ENCODE peak calls at places on chromosomes 3 and 15, in four cellular contexts. One of them, this sample, is unnamed.

GRCh38 chr3:100802126-100802525 is 92.8 kb downstream of the TFG start:
- DNase-seq in neuronal stem cell: no peak
- DNase-seq in mesenchymal stem cell: peak
- DNase-seq in H1: no peak
- DNase-seq in this sample: no peak

GRCh38 chr3:89184596-89184995 is 77.2 kb downstream of the EPHA3 start:
- DNase-seq in neuronal stem cell: no peak
- DNase-seq in mesenchymal stem cell: no peak
- DNase-seq in H1: no peak
- DNase-seq in this sample: no peak

GRCh38 chr3:128736598-128736997 is 10.6 kb downstream of the RAB7A start:
- DNase-seq in neuronal stem cell: no peak
- DNase-seq in mesenchymal stem cell: peak
- DNase-seq in H1: no peak
- DNase-seq in this sample: no peak

GRCh38 chr3:105162448-105162847 is 204.3 kb upstream of the ALCAM start:
- DNase-seq in neuronal stem cell: no peak
- DNase-seq in mesenchymal stem cell: no peak
- DNase-seq in H1: no peak
- DNase-seq in this sample: no peak

GRCh38 chr15:94168250-94168649 is 63.1 kb upstream of the MCTP2 start:
- DNase-seq in neuronal stem cell: no peak
- DNase-seq in mesenchymal stem cell: no peak
- DNase-seq in H1: no peak
- DNase-seq in this sample: no peak

GRCh38 chr15:39624806-39625205 is 43.9 kb downstream of the THBS1 start:
- DNase-seq in neuronal stem cell: no peak
- DNase-seq in mesenchymal stem cell: peak
- DNase-seq in H1: no peak
- DNase-seq in this sample: no peak

GRCh38 chr3:55615694-55616310 is 128.7 kb upstream of the WNT5A start:
- DNase-seq in neuronal stem cell: no peak
- DNase-seq in mesenchymal stem cell: peak
- DNase-seq in H1: peak
- DNase-seq in this sample: peak

GRCh38 chr3:101310580-101311375 is 9.6 kb downstream of the IMPG2 start:
- DNase-seq in neuronal stem cell: no peak
- DNase-seq in mesenchymal stem cell: peak
- DNase-seq in H1: no peak
- DNase-seq in this sample: no peak

GRCh38 chr3:23623841-23624240 is 181.9 kb upstream of the UBE2E1 start:
- DNase-seq in neuronal stem cell: no peak
- DNase-seq in mesenchymal stem cell: no peak
- DNase-seq in H1: no peak
- DNase-seq in this sample: no peak

GRCh38 chr3:195910499-195910845 is 2.1 kb upstream of the TNK2 start:
- DNase-seq in neuronal stem cell: no peak
- DNase-seq in mesenchymal stem cell: no peak
- DNase-seq in H1: no peak
- DNase-seq in this sample: no peak
- H2BK12ac ChIP-seq in neuronal stem cell: no peak
- H2BK12ac ChIP-seq in mesenchymal stem cell: no peak
- H2BK12ac ChIP-seq in H1: peak
- H2BK12ac ChIP-seq in this sample: no peak

GRCh38 chr3:171804618-171805389 is 5.5 kb downstream of the PLD1 start:
- DNase-seq in neuronal stem cell: no peak
- DNase-seq in mesenchymal stem cell: peak
- DNase-seq in H1: no peak
- DNase-seq in this sample: no peak
- H3K4ac ChIP-seq in neuronal stem cell: no peak
- H3K4ac ChIP-seq in mesenchymal stem cell: no peak
- H3K4ac ChIP-seq in H1: no peak
- H3K4ac ChIP-seq in this sample: no peak

DNA sequence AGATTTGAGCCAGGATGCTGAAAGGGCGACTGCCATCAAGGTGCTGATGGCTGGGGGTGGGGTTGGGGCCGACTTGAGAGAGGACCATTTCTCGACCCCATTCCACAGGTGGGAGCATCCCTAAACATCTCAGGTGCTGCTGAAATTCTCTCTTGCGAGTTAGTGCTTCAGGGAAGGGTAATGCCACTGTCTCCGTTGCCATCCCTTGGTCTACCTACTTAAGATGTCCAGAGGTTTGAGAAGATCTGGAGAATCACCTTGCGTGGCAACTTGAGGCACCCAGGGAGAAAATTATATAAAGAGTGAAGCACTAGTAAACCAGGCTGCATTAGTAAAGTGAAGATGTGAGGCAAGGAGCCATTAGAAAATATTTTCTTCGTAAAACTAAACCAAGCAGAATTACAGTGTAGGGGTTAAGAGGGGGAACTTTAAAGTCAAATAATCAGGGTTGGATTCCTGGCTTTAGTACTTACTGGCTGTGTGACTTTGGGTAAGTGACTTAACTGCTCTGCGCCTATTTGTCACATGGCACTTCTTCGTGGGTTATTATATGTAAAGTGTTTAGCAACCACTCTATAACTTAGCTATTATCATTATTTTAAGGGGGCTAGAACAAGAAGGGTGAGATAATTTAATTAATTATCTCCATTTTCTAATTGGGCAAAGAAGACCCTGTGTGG is 662 bp upstream of the RFTN1 start:
- DNase-seq in neuronal stem cell: no peak
- DNase-seq in mesenchymal stem cell: no peak
- DNase-seq in H1: no peak
- DNase-seq in this sample: no peak
- H2BK12ac ChIP-seq in neuronal stem cell: no peak
- H2BK12ac ChIP-seq in mesenchymal stem cell: peak
- H2BK12ac ChIP-seq in H1: no peak
- H2BK12ac ChIP-seq in this sample: no peak

GRCh38 chr15:51735611-51736010 is 1.8 kb downstream of the LYSMD2 start:
- DNase-seq in neuronal stem cell: no peak
- DNase-seq in mesenchymal stem cell: no peak
- DNase-seq in H1: no peak
- DNase-seq in this sample: no peak

GRCh38 chr15:51736069-51736468 is 1.4 kb downstream of the LYSMD2 start:
- DNase-seq in neuronal stem cell: no peak
- DNase-seq in mesenchymal stem cell: peak
- DNase-seq in H1: no peak
- DNase-seq in this sample: no peak

GRCh38 chr15:51731549-51732267 is 5.7 kb downstream of the LYSMD2 start:
- DNase-seq in neuronal stem cell: no peak
- DNase-seq in mesenchymal stem cell: peak
- DNase-seq in H1: no peak
- DNase-seq in this sample: no peak

GRCh38 chr15:51735211-51735610 is 2.2 kb downstream of the LYSMD2 start:
- DNase-seq in neuronal stem cell: no peak
- DNase-seq in mesenchymal stem cell: no peak
- DNase-seq in H1: no peak
- DNase-seq in this sample: no peak

GRCh38 chr15:51732661-51733060 is 4.8 kb downstream of the LYSMD2 start:
- DNase-seq in neuronal stem cell: no peak
- DNase-seq in mesenchymal stem cell: no peak
- DNase-seq in H1: no peak
- DNase-seq in this sample: no peak
- H3K4ac ChIP-seq in neuronal stem cell: no peak
- H3K4ac ChIP-seq in mesenchymal stem cell: peak
- H3K4ac ChIP-seq in H1: no peak
- H3K4ac ChIP-seq in this sample: no peak